ENCODE peak calls at places on chromosomes 5 and 9, in five cellular contexts. Z is fibroblast of pulmonary artery; M is Calu3; K is activated B cell treated with CpG ODN at 0.5 μM for 24 hours; B is CD8-positive, alpha-beta T cell. I is an unnamed sample.
A peak's percentile ranks its signal among the peaks of the same experiment; 100 is the strongest.

GRCh38 chr9:114126247-114127060 is 27.4 kb upstream of the KIF12 start:
- DNase-seq in Z (no peak), M (no peak), K (no peak), B (no peak), I (no peak)

GRCh38 chr5:140338336-140338735 is 8.1 kb downstream of the HBEGF start:
- DNase-seq in Z (no peak), M (no peak), K (no peak), B (no peak), I (no peak)

GRCh38 chr9:6640268-6641072 is 5.1 kb downstream of the GLDC start:
- DNase-seq in Z (no peak), M (no peak), K (no peak), B (no peak), I (no peak)

GRCh38 chr5:127870914-127871313 is 167.7 kb downstream of the CCDC192 start:
- DNase-seq in Z (peak; percentile 78), M (no peak), K (no peak), B (no peak), I (no peak)

GRCh38 chr5:118295045-118295444 is 693.3 kb downstream of the DTWD2 start:
- DNase-seq in Z (no peak), M (no peak), K (no peak), B (no peak), I (no peak)

GRCh38 chr5:83987513-83988292 is 267.0 kb upstream of the HAPLN1 start:
- DNase-seq in Z (peak; percentile 2), M (no peak), K (no peak), B (no peak), I (no peak)

GRCh38 chr9:38059233-38059936 is 9.6 kb downstream of the SHB start:
- DNase-seq in Z (peak; percentile 54), M (no peak), K (no peak), B (no peak), I (no peak)

GRCh38 chr9:93670208-93671029 is 94.0 kb downstream of the PHF2 start:
- DNase-seq in Z (peak; percentile 50), M (no peak), K (peak; percentile 10), B (peak; percentile 8), I (no peak)

GRCh38 chr5:84634256-84634655 is 249.6 kb upstream of the EDIL3 start:
- DNase-seq in Z (no peak), M (peak; percentile 27), K (no peak), B (no peak), I (no peak)

GRCh38 chr9:115640887-115641286 is 512.7 kb upstream of the PAPPA start:
- DNase-seq in Z (peak; percentile 76), M (no peak), K (no peak), B (no peak), I (no peak)

GRCh38 chr9:110260911-110261310 is 4.6 kb upstream of the TXN start:
- DNase-seq in Z (no peak), M (no peak), K (no peak), B (no peak), I (no peak)

GRCh38 chr9:26856413-26857032 is 36.1 kb downstream of the CAAP1 start:
- DNase-seq in Z (peak; percentile 75), M (peak; percentile 36), K (no peak), B (no peak), I (no peak)

GRCh38 chr5:67824852-67825251 is 390.7 kb upstream of the PIK3R1 start:
- DNase-seq in Z (no peak), M (no peak), K (no peak), B (no peak), I (no peak)
- TF ChIP-seq CTCF in Z (no peak), M (no peak), K (no peak), B (no peak), I (no peak)

DNA sequence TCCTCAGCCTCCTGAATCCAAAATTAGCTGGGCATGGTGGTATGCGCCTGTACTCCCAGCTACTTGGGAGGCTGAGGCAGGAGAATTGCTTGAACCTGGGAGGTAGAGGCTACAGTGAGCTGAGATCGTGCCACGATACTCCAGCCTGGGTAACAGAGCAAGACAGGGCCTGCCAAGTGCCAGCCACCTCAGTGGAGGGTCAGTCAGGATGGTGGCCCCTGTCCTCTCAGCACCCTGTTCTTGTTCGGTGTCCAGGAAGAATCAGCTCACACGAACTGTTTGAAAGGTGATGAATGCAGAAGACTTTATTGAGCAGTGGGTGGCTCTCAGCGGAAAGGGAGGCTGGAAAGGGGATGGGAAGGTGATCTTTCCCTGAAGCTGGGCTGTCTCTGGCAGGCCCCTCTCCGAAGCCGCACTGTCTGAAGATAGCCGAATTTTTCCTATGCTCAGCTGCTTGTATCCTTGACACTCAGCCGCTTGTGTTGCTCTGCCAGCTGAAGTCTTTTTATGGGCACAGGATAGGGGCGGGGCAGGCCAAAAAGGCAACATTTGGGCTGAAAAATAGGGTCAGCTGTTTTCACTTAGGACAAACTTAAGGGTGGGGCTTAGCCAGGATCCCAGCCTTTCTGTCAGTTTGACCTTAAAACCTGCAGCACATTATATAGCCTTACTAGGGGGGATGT is 50.9 kb downstream of the UBE2R2 start:
- DNase-seq in Z (peak; percentile 10), M (no peak), K (no peak), B (no peak), I (peak; percentile 57)
- TF ChIP-seq CTCF in Z (no peak), M (no peak), K (no peak), B (no peak), I (no peak)

GRCh38 chr5:53874409-53874808 is 314.0 kb downstream of the NDUFS4 start:
- DNase-seq in Z (peak; percentile 38), M (peak; percentile 9), K (no peak), B (no peak), I (no peak)
- TF ChIP-seq CTCF in Z (peak; percentile 38), M (no peak), K (no peak), B (no peak), I (no peak)

GRCh38 chr5:315488-316209 is 5.9 kb upstream of the AHRR start:
- DNase-seq in Z (no peak), M (no peak), K (no peak), B (no peak), I (no peak)

GRCh38 chr5:318341-318897 is 3.1 kb upstream of the AHRR start:
- DNase-seq in Z (no peak), M (no peak), K (no peak), B (no peak), I (no peak)

GRCh38 chr5:316210-317085 is 5.1 kb upstream of the AHRR start:
- DNase-seq in Z (no peak), M (no peak), K (no peak), B (no peak), I (no peak)

GRCh38 chr5:318931-319601 is 2.4 kb upstream of the AHRR start:
- DNase-seq in Z (no peak), M (no peak), K (no peak), B (no peak), I (no peak)

GRCh38 chr5:317086-317811 is 4.3 kb upstream of the AHRR start:
- DNase-seq in Z (peak; percentile 76), M (peak; percentile 79), K (peak; percentile 57), B (peak; percentile 40), I (no peak)
- TF ChIP-seq CTCF in Z (peak; percentile 71), M (no peak), K (no peak), B (peak; percentile 27), I (peak; percentile 87)

GRCh38 chr5:35822541-35822940 is 34.1 kb upstream of the IL7R start:
- DNase-seq in Z (no peak), M (no peak), K (no peak), B (peak; percentile 60), I (no peak)
- TF ChIP-seq CTCF in Z (no peak), M (no peak), K (no peak), B (no peak), I (no peak)

GRCh38 chr5:171630047-171630669 is 155.5 kb upstream of the SMIM23 start:
- DNase-seq in Z (peak; percentile 46), M (peak; percentile 80), K (no peak), B (no peak), I (no peak)

GRCh38 chr5:171627936-171628335 is 157.7 kb upstream of the SMIM23 start:
- DNase-seq in Z (no peak), M (no peak), K (no peak), B (no peak), I (no peak)

GRCh38 chr5:171630670-171631065 is 154.9 kb upstream of the SMIM23 start:
- DNase-seq in Z (no peak), M (no peak), K (no peak), B (no peak), I (no peak)

GRCh38 chr5:171628344-171628743 is 157.3 kb upstream of the SMIM23 start:
- DNase-seq in Z (no peak), M (no peak), K (no peak), B (no peak), I (no peak)

DNA sequence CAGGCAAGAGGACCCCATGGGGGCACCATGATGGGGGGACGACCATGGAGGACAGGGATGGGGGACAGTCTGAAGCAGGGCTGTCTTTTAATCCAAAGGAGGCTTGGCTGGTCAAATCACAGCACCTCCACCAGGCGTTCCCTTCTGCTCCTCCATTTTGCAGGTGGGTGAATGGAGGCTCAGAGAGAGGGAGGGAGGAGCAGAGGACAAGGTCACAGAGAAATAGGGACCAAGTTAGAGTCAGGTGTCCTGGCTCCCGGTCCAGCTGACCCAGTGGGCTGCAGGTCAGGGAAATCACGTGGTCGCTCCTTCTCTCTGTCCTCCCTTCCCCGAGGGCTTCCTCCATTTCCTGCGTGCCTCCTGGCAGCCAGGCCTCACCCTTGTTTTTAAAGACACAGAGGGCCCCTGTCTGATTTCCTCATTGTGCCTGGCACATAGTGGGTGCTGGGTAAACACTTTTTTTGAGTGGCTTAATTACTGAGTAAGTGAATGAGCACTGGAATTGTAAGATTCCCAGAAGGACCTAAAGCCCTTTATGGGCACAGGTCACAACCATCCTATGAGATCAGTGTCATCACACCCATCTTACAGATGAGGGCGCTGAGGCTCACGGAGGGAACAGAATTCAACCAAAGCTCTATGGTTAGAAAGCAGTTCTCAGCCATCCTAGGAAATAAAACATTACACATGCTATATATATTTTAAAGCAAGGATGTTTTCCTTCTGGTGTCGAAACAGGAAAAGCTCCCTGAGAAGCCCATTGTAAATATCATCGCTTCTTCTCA is 156.2 kb upstream of the SMIM23 start:
- DNase-seq in Z (peak; percentile 24), M (no peak), K (no peak), B (no peak), I (no peak)
- TF ChIP-seq CTCF in Z (peak; percentile 7), M (no peak), K (no peak), B (no peak), I (no peak)

GRCh38 chr9:12989669-12990068 is 214.8 kb downstream of the LURAP1L start:
- DNase-seq in Z (no peak), M (no peak), K (no peak), B (no peak), I (no peak)

GRCh38 chr9:12993432-12993831 is 218.6 kb downstream of the LURAP1L start:
- DNase-seq in Z (no peak), M (no peak), K (no peak), B (no peak), I (no peak)

GRCh38 chr9:12988259-12988658 is 213.4 kb downstream of the LURAP1L start:
- DNase-seq in Z (no peak), M (no peak), K (no peak), B (no peak), I (no peak)
- TF ChIP-seq CTCF in Z (no peak), M (no peak), K (no peak), B (no peak), I (no peak)